ENCODE peak calls at places on chromosome 15, in eight cellular contexts. One of them, this sample, is unnamed.

GRCh38 chr15:27336676-27337075 is 365.7 kb downstream of the GABRG3 start:
- DNase-seq in osteoblast: no peak
- DNase-seq in suprapubic skin: no peak
- DNase-seq in substantia nigra: no peak
- DNase-seq in IMR-90: no peak
- DNase-seq in kidney: no peak
- DNase-seq in tibial nerve: no peak
- DNase-seq in PC-9: no peak
- DNase-seq in this sample: no peak

GRCh38 chr15:39747326-39747725 is 35.3 kb downstream of the FSIP1 start:
- DNase-seq in suprapubic skin: no peak
- DNase-seq in PC-9: no peak
- DNase-seq in tibial nerve: no peak
- DNase-seq in substantia nigra: no peak
- DNase-seq in kidney: no peak
- DNase-seq in IMR-90: peak
- DNase-seq in osteoblast: peak
- DNase-seq in this sample: no peak

GRCh38 chr15:89175617-89176191 is 45.7 kb downstream of the RLBP1 start:
- DNase-seq in kidney: no peak
- DNase-seq in suprapubic skin: no peak
- DNase-seq in PC-9: no peak
- DNase-seq in substantia nigra: no peak
- DNase-seq in IMR-90: no peak
- DNase-seq in osteoblast: no peak
- DNase-seq in tibial nerve: no peak
- DNase-seq in this sample: no peak

GRCh38 chr15:50065264-50065663 is 53.8 kb downstream of the ATP8B4 start:
- DNase-seq in tibial nerve: no peak
- DNase-seq in PC-9: no peak
- DNase-seq in IMR-90: no peak
- DNase-seq in kidney: no peak
- DNase-seq in suprapubic skin: no peak
- DNase-seq in osteoblast: no peak
- DNase-seq in substantia nigra: no peak
- DNase-seq in this sample: no peak

GRCh38 chr15:26561994-26562730 is 210.7 kb downstream of the GABRB3 start:
- DNase-seq in suprapubic skin: no peak
- DNase-seq in osteoblast: no peak
- DNase-seq in tibial nerve: no peak
- DNase-seq in IMR-90: no peak
- DNase-seq in substantia nigra: no peak
- DNase-seq in PC-9: no peak
- DNase-seq in kidney: no peak
- DNase-seq in this sample: no peak

GRCh38 chr15:99466701-99467337 is 99.0 kb upstream of the MEF2A start:
- DNase-seq in kidney: no peak
- DNase-seq in PC-9: no peak
- DNase-seq in IMR-90: no peak
- DNase-seq in suprapubic skin: no peak
- DNase-seq in osteoblast: peak
- DNase-seq in tibial nerve: no peak
- DNase-seq in substantia nigra: no peak
- DNase-seq in this sample: no peak

GRCh38 chr15:65395567-65396185 is 17.9 kb upstream of the IGDCC3 start:
- DNase-seq in suprapubic skin: no peak
- DNase-seq in tibial nerve: no peak
- DNase-seq in PC-9: no peak
- DNase-seq in IMR-90: no peak
- DNase-seq in osteoblast: no peak
- DNase-seq in substantia nigra: no peak
- DNase-seq in kidney: peak
- DNase-seq in this sample: no peak

GRCh38 chr15:44573386-44573785 is 36.4 kb downstream of the EIF3J start:
- DNase-seq in tibial nerve: no peak
- DNase-seq in osteoblast: no peak
- DNase-seq in suprapubic skin: no peak
- DNase-seq in substantia nigra: no peak
- DNase-seq in kidney: no peak
- DNase-seq in PC-9: no peak
- DNase-seq in IMR-90: peak
- DNase-seq in this sample: no peak

GRCh38 chr15:85758655-85758978 is 36.1 kb downstream of the KLHL25 start:
- DNase-seq in PC-9: no peak
- DNase-seq in tibial nerve: no peak
- DNase-seq in suprapubic skin: no peak
- DNase-seq in osteoblast: peak
- DNase-seq in substantia nigra: no peak
- DNase-seq in kidney: peak
- DNase-seq in IMR-90: no peak
- DNase-seq in this sample: no peak

GRCh38 chr15:27017168-27017809 is 46.3 kb downstream of the GABRG3 start:
- DNase-seq in kidney: no peak
- DNase-seq in substantia nigra: peak
- DNase-seq in suprapubic skin: no peak
- DNase-seq in osteoblast: peak
- DNase-seq in tibial nerve: peak
- DNase-seq in IMR-90: peak
- DNase-seq in PC-9: peak
- DNase-seq in this sample: peak

GRCh38 chr15:79349526-79349925 is 38.6 kb downstream of the TMED3 start:
- DNase-seq in IMR-90: no peak
- DNase-seq in suprapubic skin: no peak
- DNase-seq in PC-9: no peak
- DNase-seq in osteoblast: no peak
- DNase-seq in tibial nerve: no peak
- DNase-seq in substantia nigra: no peak
- DNase-seq in kidney: no peak
- DNase-seq in this sample: no peak

GRCh38 chr15:48363474-48363873 is 32.2 kb downstream of the DUT start:
- DNase-seq in kidney: no peak
- DNase-seq in osteoblast: no peak
- DNase-seq in IMR-90: no peak
- DNase-seq in tibial nerve: no peak
- DNase-seq in PC-9: no peak
- DNase-seq in suprapubic skin: no peak
- DNase-seq in substantia nigra: no peak
- DNase-seq in this sample: no peak

GRCh38 chr15:35771878-35772442 is 226.0 kb upstream of the DPH6 start:
- DNase-seq in PC-9: no peak
- DNase-seq in substantia nigra: no peak
- DNase-seq in osteoblast: peak
- DNase-seq in tibial nerve: no peak
- DNase-seq in suprapubic skin: no peak
- DNase-seq in kidney: no peak
- DNase-seq in IMR-90: no peak
- DNase-seq in this sample: no peak

GRCh38 chr15:38996111-38996541 is 431.5 kb upstream of the RASGRP1 start:
- DNase-seq in substantia nigra: no peak
- DNase-seq in PC-9: no peak
- DNase-seq in tibial nerve: no peak
- DNase-seq in suprapubic skin: no peak
- DNase-seq in kidney: no peak
- DNase-seq in IMR-90: peak
- DNase-seq in osteoblast: peak
- DNase-seq in this sample: no peak

GRCh38 chr15:62565620-62566019 is 400.5 kb upstream of the C2CD4B start:
- DNase-seq in IMR-90: no peak
- DNase-seq in osteoblast: no peak
- DNase-seq in kidney: no peak
- DNase-seq in PC-9: no peak
- DNase-seq in tibial nerve: no peak
- DNase-seq in suprapubic skin: no peak
- DNase-seq in substantia nigra: no peak
- DNase-seq in this sample: no peak

GRCh38 chr15:27808182-27808581 is 290.9 kb downstream of the OCA2 start:
- DNase-seq in suprapubic skin: no peak
- DNase-seq in PC-9: no peak
- DNase-seq in osteoblast: no peak
- DNase-seq in IMR-90: no peak
- DNase-seq in tibial nerve: no peak
- DNase-seq in substantia nigra: no peak
- DNase-seq in kidney: no peak
- DNase-seq in this sample: no peak

GRCh38 chr15:65528461-65529060 is 1.7 kb upstream of the HACD3 start:
- DNase-seq in osteoblast: no peak
- DNase-seq in suprapubic skin: no peak
- DNase-seq in kidney: no peak
- DNase-seq in substantia nigra: no peak
- DNase-seq in tibial nerve: no peak
- DNase-seq in PC-9: no peak
- DNase-seq in IMR-90: no peak
- DNase-seq in this sample: no peak

GRCh38 chr15:75650908-75651809 is 3.4 kb downstream of the SNX33 start:
- DNase-seq in tibial nerve: no peak
- DNase-seq in suprapubic skin: no peak
- DNase-seq in IMR-90: no peak
- DNase-seq in osteoblast: peak
- DNase-seq in kidney: peak
- DNase-seq in PC-9: peak
- DNase-seq in substantia nigra: no peak
- DNase-seq in this sample: no peak

GRCh38 chr15:64911317-64912186 is at the start of gene ANKDD1A:
- DNase-seq in osteoblast: peak
- DNase-seq in suprapubic skin: peak
- DNase-seq in kidney: peak
- DNase-seq in IMR-90: peak
- DNase-seq in substantia nigra: peak
- DNase-seq in PC-9: peak
- DNase-seq in tibial nerve: no peak
- DNase-seq in this sample: no peak

GRCh38 chr15:80873568-80873967 is 94.4 kb downstream of the CEMIP start:
- DNase-seq in suprapubic skin: no peak
- DNase-seq in substantia nigra: no peak
- DNase-seq in tibial nerve: no peak
- DNase-seq in PC-9: no peak
- DNase-seq in kidney: no peak
- DNase-seq in IMR-90: no peak
- DNase-seq in osteoblast: no peak
- DNase-seq in this sample: no peak

GRCh38 chr15:41809121-41809520 is 18.8 kb upstream of the JMJD7 start:
- DNase-seq in PC-9: no peak
- DNase-seq in IMR-90: peak
- DNase-seq in suprapubic skin: no peak
- DNase-seq in kidney: no peak
- DNase-seq in tibial nerve: no peak
- DNase-seq in substantia nigra: no peak
- DNase-seq in osteoblast: peak
- DNase-seq in this sample: no peak

GRCh38 chr15:51737538-51738305 is at the start of gene LYSMD2:
- DNase-seq in osteoblast: peak
- DNase-seq in PC-9: peak
- DNase-seq in suprapubic skin: peak
- DNase-seq in tibial nerve: peak
- DNase-seq in kidney: peak
- DNase-seq in IMR-90: peak
- DNase-seq in substantia nigra: peak
- DNase-seq in this sample: no peak

GRCh38 chr15:51735611-51736010 is 1.8 kb downstream of the LYSMD2 start:
- DNase-seq in substantia nigra: no peak
- DNase-seq in osteoblast: no peak
- DNase-seq in kidney: no peak
- DNase-seq in tibial nerve: no peak
- DNase-seq in PC-9: no peak
- DNase-seq in IMR-90: no peak
- DNase-seq in suprapubic skin: no peak
- DNase-seq in this sample: no peak

GRCh38 chr15:51736069-51736468 is 1.4 kb downstream of the LYSMD2 start:
- DNase-seq in osteoblast: no peak
- DNase-seq in suprapubic skin: no peak
- DNase-seq in tibial nerve: no peak
- DNase-seq in IMR-90: no peak
- DNase-seq in kidney: no peak
- DNase-seq in PC-9: no peak
- DNase-seq in substantia nigra: no peak
- DNase-seq in this sample: no peak

GRCh38 chr15:51736646-51737537 is 563 bp downstream of the LYSMD2 start:
- DNase-seq in tibial nerve: no peak
- DNase-seq in suprapubic skin: peak
- DNase-seq in osteoblast: peak
- DNase-seq in IMR-90: no peak
- DNase-seq in kidney: peak
- DNase-seq in PC-9: peak
- DNase-seq in substantia nigra: no peak
- DNase-seq in this sample: no peak

DNA sequence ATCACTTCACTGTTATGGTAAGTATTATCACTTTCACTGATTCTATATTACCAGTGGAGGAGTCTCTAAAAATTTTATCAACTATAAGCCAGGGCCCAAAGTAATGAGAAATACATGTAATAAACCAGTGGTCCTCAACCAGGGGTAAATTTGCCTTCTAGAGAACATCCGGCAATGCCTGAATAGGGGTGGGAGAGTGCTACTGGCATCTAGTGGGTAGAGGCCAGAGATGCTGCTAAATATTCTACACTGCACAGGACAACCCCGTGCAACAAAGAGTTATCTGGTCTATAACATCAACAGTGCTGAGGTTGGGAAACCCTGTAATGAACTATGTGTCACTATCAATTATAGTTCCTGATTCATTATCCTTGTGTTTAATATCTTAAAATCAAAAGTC is 2.2 kb downstream of the LYSMD2 start:
- DNase-seq in osteoblast: no peak
- DNase-seq in substantia nigra: no peak
- DNase-seq in suprapubic skin: no peak
- DNase-seq in tibial nerve: no peak
- DNase-seq in PC-9: no peak
- DNase-seq in kidney: no peak
- DNase-seq in IMR-90: no peak
- DNase-seq in this sample: no peak
- H3K27ac ChIP-seq in osteoblast: no peak
- H3K27ac ChIP-seq in substantia nigra: no peak
- H3K27ac ChIP-seq in suprapubic skin: no peak
- H3K27ac ChIP-seq in tibial nerve: no peak
- H3K27ac ChIP-seq in PC-9: no peak
- H3K27ac ChIP-seq in kidney: no peak
- H3K27ac ChIP-seq in IMR-90: no peak
- H3K27ac ChIP-seq in this sample: no peak

GRCh38 chr15:74383286-74383685 is 15.8 kb upstream of the CYP11A1 start:
- DNase-seq in substantia nigra: no peak
- DNase-seq in suprapubic skin: no peak
- DNase-seq in tibial nerve: no peak
- DNase-seq in osteoblast: peak
- DNase-seq in IMR-90: no peak
- DNase-seq in kidney: no peak
- DNase-seq in PC-9: no peak
- DNase-seq in this sample: no peak
- H3K27ac ChIP-seq in substantia nigra: no peak
- H3K27ac ChIP-seq in suprapubic skin: no peak
- H3K27ac ChIP-seq in tibial nerve: no peak
- H3K27ac ChIP-seq in osteoblast: peak
- H3K27ac ChIP-seq in IMR-90: no peak
- H3K27ac ChIP-seq in kidney: no peak
- H3K27ac ChIP-seq in PC-9: peak
- H3K27ac ChIP-seq in this sample: peak

GRCh38 chr15:56491110-56491722 is 26.3 kb upstream of the MNS1 start:
- DNase-seq in tibial nerve: peak
- DNase-seq in kidney: no peak
- DNase-seq in substantia nigra: peak
- DNase-seq in osteoblast: peak
- DNase-seq in IMR-90: peak
- DNase-seq in PC-9: peak
- DNase-seq in suprapubic skin: no peak
- DNase-seq in this sample: no peak
- H3K27ac ChIP-seq in tibial nerve: no peak
- H3K27ac ChIP-seq in kidney: no peak
- H3K27ac ChIP-seq in substantia nigra: no peak
- H3K27ac ChIP-seq in osteoblast: no peak
- H3K27ac ChIP-seq in IMR-90: no peak
- H3K27ac ChIP-seq in PC-9: no peak
- H3K27ac ChIP-seq in suprapubic skin: no peak
- H3K27ac ChIP-seq in this sample: no peak

GRCh38 chr15:78207110-78207458 is 27.3 kb downstream of the ACSBG1 start:
- DNase-seq in osteoblast: no peak
- DNase-seq in IMR-90: no peak
- DNase-seq in kidney: no peak
- DNase-seq in tibial nerve: no peak
- DNase-seq in PC-9: no peak
- DNase-seq in suprapubic skin: peak
- DNase-seq in substantia nigra: no peak
- DNase-seq in this sample: no peak
- H3K27ac ChIP-seq in osteoblast: no peak
- H3K27ac ChIP-seq in IMR-90: no peak
- H3K27ac ChIP-seq in kidney: no peak
- H3K27ac ChIP-seq in tibial nerve: peak
- H3K27ac ChIP-seq in PC-9: no peak
- H3K27ac ChIP-seq in suprapubic skin: no peak
- H3K27ac ChIP-seq in substantia nigra: peak
- H3K27ac ChIP-seq in this sample: no peak